ENCODE peak calls at places on chromosome 12, in nine cellular contexts. One of them, this sample, is unnamed.

GRCh38 chr12:6337958-6338406 is 3.9 kb downstream of the TNFRSF1A start:
- DNase-seq in NCI-H2081: no peak
- DNase-seq in ACHN: no peak
- DNase-seq in HEK293T: no peak
- DNase-seq in activated T-cell treated with anti-CD3 and anti-CD28 coated beads for 1 hour: no peak
- DNase-seq in IMR-90: no peak
- DNase-seq in HFFc6: no peak
- DNase-seq in T-helper 9 cell: no peak
- DNase-seq in neuronal stem cell: no peak
- DNase-seq in this sample: no peak

GRCh38 chr12:43069768-43070221 is 480.2 kb upstream of the PRICKLE1 start:
- DNase-seq in NCI-H2081: no peak
- DNase-seq in ACHN: no peak
- DNase-seq in HEK293T: no peak
- DNase-seq in activated T-cell treated with anti-CD3 and anti-CD28 coated beads for 1 hour: no peak
- DNase-seq in IMR-90: peak; percentile 12
- DNase-seq in HFFc6: no peak
- DNase-seq in T-helper 9 cell: no peak
- DNase-seq in neuronal stem cell: no peak
- DNase-seq in this sample: no peak

GRCh38 chr12:3751151-3752095 is 1.5 kb downstream of the CRACR2A start:
- DNase-seq in NCI-H2081: no peak
- DNase-seq in ACHN: no peak
- DNase-seq in HEK293T: no peak
- DNase-seq in activated T-cell treated with anti-CD3 and anti-CD28 coated beads for 1 hour: no peak
- DNase-seq in IMR-90: no peak
- DNase-seq in HFFc6: no peak
- DNase-seq in T-helper 9 cell: no peak
- DNase-seq in neuronal stem cell: no peak
- DNase-seq in this sample: no peak

GRCh38 chr12:107895966-107896365 is 121.5 kb downstream of the ASCL4 start:
- DNase-seq in NCI-H2081: no peak
- DNase-seq in ACHN: no peak
- DNase-seq in HEK293T: no peak
- DNase-seq in activated T-cell treated with anti-CD3 and anti-CD28 coated beads for 1 hour: no peak
- DNase-seq in IMR-90: no peak
- DNase-seq in HFFc6: no peak
- DNase-seq in T-helper 9 cell: no peak
- DNase-seq in neuronal stem cell: no peak
- DNase-seq in this sample: no peak

GRCh38 chr12:46471404-46471803 is 98.8 kb upstream of the SLC38A2 start:
- DNase-seq in NCI-H2081: no peak
- DNase-seq in ACHN: no peak
- DNase-seq in HEK293T: no peak
- DNase-seq in activated T-cell treated with anti-CD3 and anti-CD28 coated beads for 1 hour: no peak
- DNase-seq in IMR-90: no peak
- DNase-seq in HFFc6: no peak
- DNase-seq in T-helper 9 cell: no peak
- DNase-seq in neuronal stem cell: no peak
- DNase-seq in this sample: no peak

GRCh38 chr12:106161491-106161890 is 22.7 kb upstream of the NUAK1 start:
- DNase-seq in NCI-H2081: no peak
- DNase-seq in ACHN: no peak
- DNase-seq in HEK293T: no peak
- DNase-seq in activated T-cell treated with anti-CD3 and anti-CD28 coated beads for 1 hour: no peak
- DNase-seq in IMR-90: no peak
- DNase-seq in HFFc6: no peak
- DNase-seq in T-helper 9 cell: no peak
- DNase-seq in neuronal stem cell: no peak
- DNase-seq in this sample: no peak

GRCh38 chr12:109461846-109462766 is 15.0 kb downstream of the KCTD10 start:
- DNase-seq in NCI-H2081: no peak
- DNase-seq in ACHN: peak; percentile 83
- DNase-seq in HEK293T: no peak
- DNase-seq in activated T-cell treated with anti-CD3 and anti-CD28 coated beads for 1 hour: no peak
- DNase-seq in IMR-90: peak; percentile 95
- DNase-seq in HFFc6: peak; percentile 90
- DNase-seq in T-helper 9 cell: no peak
- DNase-seq in neuronal stem cell: no peak
- DNase-seq in this sample: peak; percentile 28

GRCh38 chr12:30754383-30754749 is 385 bp downstream of the CAPRIN2 start:
- DNase-seq in NCI-H2081: no peak
- DNase-seq in ACHN: no peak
- DNase-seq in HEK293T: no peak
- DNase-seq in activated T-cell treated with anti-CD3 and anti-CD28 coated beads for 1 hour: no peak
- DNase-seq in IMR-90: no peak
- DNase-seq in HFFc6: no peak
- DNase-seq in T-helper 9 cell: no peak
- DNase-seq in neuronal stem cell: no peak
- DNase-seq in this sample: peak; percentile 24

GRCh38 chr12:68221497-68221896 is 4.1 kb downstream of the IL26 start:
- DNase-seq in NCI-H2081: no peak
- DNase-seq in ACHN: no peak
- DNase-seq in HEK293T: no peak
- DNase-seq in activated T-cell treated with anti-CD3 and anti-CD28 coated beads for 1 hour: no peak
- DNase-seq in IMR-90: no peak
- DNase-seq in HFFc6: no peak
- DNase-seq in T-helper 9 cell: no peak
- DNase-seq in neuronal stem cell: no peak
- DNase-seq in this sample: no peak

GRCh38 chr12:55697686-55698085 is 10.0 kb downstream of the ITGA7 start:
- DNase-seq in NCI-H2081: no peak
- DNase-seq in ACHN: no peak
- DNase-seq in HEK293T: no peak
- DNase-seq in activated T-cell treated with anti-CD3 and anti-CD28 coated beads for 1 hour: no peak
- DNase-seq in IMR-90: no peak
- DNase-seq in HFFc6: no peak
- DNase-seq in T-helper 9 cell: no peak
- DNase-seq in neuronal stem cell: no peak
- DNase-seq in this sample: no peak

GRCh38 chr12:64236549-64236948 is 14.5 kb upstream of the KICS2 start:
- DNase-seq in NCI-H2081: no peak
- DNase-seq in ACHN: peak; percentile 64
- DNase-seq in HEK293T: no peak
- DNase-seq in activated T-cell treated with anti-CD3 and anti-CD28 coated beads for 1 hour: no peak
- DNase-seq in IMR-90: peak; percentile 19
- DNase-seq in HFFc6: no peak
- DNase-seq in T-helper 9 cell: no peak
- DNase-seq in neuronal stem cell: no peak
- DNase-seq in this sample: no peak

GRCh38 chr12:96063046-96063445 is 27.7 kb upstream of the LTA4H start:
- DNase-seq in NCI-H2081: peak; percentile 6
- DNase-seq in ACHN: peak; percentile 48
- DNase-seq in HEK293T: no peak
- DNase-seq in activated T-cell treated with anti-CD3 and anti-CD28 coated beads for 1 hour: no peak
- DNase-seq in IMR-90: peak; percentile 25
- DNase-seq in HFFc6: no peak
- DNase-seq in T-helper 9 cell: no peak
- DNase-seq in neuronal stem cell: no peak
- DNase-seq in this sample: no peak

GRCh38 chr12:54692353-54692752 is 44.2 kb upstream of the DCD start:
- DNase-seq in NCI-H2081: no peak
- DNase-seq in ACHN: no peak
- DNase-seq in HEK293T: no peak
- DNase-seq in activated T-cell treated with anti-CD3 and anti-CD28 coated beads for 1 hour: no peak
- DNase-seq in IMR-90: no peak
- DNase-seq in HFFc6: no peak
- DNase-seq in T-helper 9 cell: no peak
- DNase-seq in neuronal stem cell: no peak
- DNase-seq in this sample: no peak

GRCh38 chr12:110266980-110267620 is 13.9 kb upstream of the ATP2A2 start:
- DNase-seq in NCI-H2081: peak; percentile 93
- DNase-seq in ACHN: no peak
- DNase-seq in HEK293T: no peak
- DNase-seq in activated T-cell treated with anti-CD3 and anti-CD28 coated beads for 1 hour: no peak
- DNase-seq in IMR-90: peak; percentile 74
- DNase-seq in HFFc6: peak; percentile 77
- DNase-seq in T-helper 9 cell: no peak
- DNase-seq in neuronal stem cell: no peak
- DNase-seq in this sample: no peak

GRCh38 chr12:50220357-50221061 is 53.3 kb upstream of the CERS5 start:
- DNase-seq in NCI-H2081: no peak
- DNase-seq in ACHN: no peak
- DNase-seq in HEK293T: no peak
- DNase-seq in activated T-cell treated with anti-CD3 and anti-CD28 coated beads for 1 hour: no peak
- DNase-seq in IMR-90: peak; percentile 72
- DNase-seq in HFFc6: peak; percentile 48
- DNase-seq in T-helper 9 cell: no peak
- DNase-seq in neuronal stem cell: no peak
- DNase-seq in this sample: peak; percentile 45

GRCh38 chr12:26122681-26123481 is 2.0 kb downstream of the BHLHE41 start:
- DNase-seq in NCI-H2081: peak; percentile 37
- DNase-seq in ACHN: peak; percentile 84
- DNase-seq in HEK293T: peak; percentile 28
- DNase-seq in activated T-cell treated with anti-CD3 and anti-CD28 coated beads for 1 hour: no peak
- DNase-seq in IMR-90: peak; percentile 79
- DNase-seq in HFFc6: peak; percentile 68
- DNase-seq in T-helper 9 cell: no peak
- DNase-seq in neuronal stem cell: peak; percentile 54
- DNase-seq in this sample: peak; percentile 62

GRCh38 chr12:131832393-131833231 is 4.4 kb downstream of the MMP17 start:
- DNase-seq in NCI-H2081: peak; percentile 74
- DNase-seq in ACHN: peak; percentile 80
- DNase-seq in HEK293T: no peak
- DNase-seq in activated T-cell treated with anti-CD3 and anti-CD28 coated beads for 1 hour: no peak
- DNase-seq in IMR-90: peak; percentile 30
- DNase-seq in HFFc6: peak; percentile 83
- DNase-seq in T-helper 9 cell: no peak
- DNase-seq in neuronal stem cell: no peak
- DNase-seq in this sample: no peak

GRCh38 chr12:123010681-123011080 is 30.2 kb downstream of the ARL6IP4 start:
- DNase-seq in NCI-H2081: no peak
- DNase-seq in ACHN: no peak
- DNase-seq in HEK293T: no peak
- DNase-seq in activated T-cell treated with anti-CD3 and anti-CD28 coated beads for 1 hour: no peak
- DNase-seq in IMR-90: no peak
- DNase-seq in HFFc6: no peak
- DNase-seq in T-helper 9 cell: no peak
- DNase-seq in neuronal stem cell: no peak
- DNase-seq in this sample: no peak

GRCh38 chr12:53523131-53523530 is 15.8 kb upstream of the NPFF start:
- DNase-seq in NCI-H2081: no peak
- DNase-seq in ACHN: no peak
- DNase-seq in HEK293T: no peak
- DNase-seq in activated T-cell treated with anti-CD3 and anti-CD28 coated beads for 1 hour: no peak
- DNase-seq in IMR-90: peak; percentile 66
- DNase-seq in HFFc6: peak; percentile 45
- DNase-seq in T-helper 9 cell: no peak
- DNase-seq in neuronal stem cell: no peak
- DNase-seq in this sample: no peak

GRCh38 chr12:107248187-107248586 is 154.8 kb upstream of the CRY1 start:
- DNase-seq in NCI-H2081: no peak
- DNase-seq in ACHN: no peak
- DNase-seq in HEK293T: no peak
- DNase-seq in activated T-cell treated with anti-CD3 and anti-CD28 coated beads for 1 hour: no peak
- DNase-seq in IMR-90: no peak
- DNase-seq in HFFc6: no peak
- DNase-seq in T-helper 9 cell: no peak
- DNase-seq in neuronal stem cell: no peak
- DNase-seq in this sample: no peak

GRCh38 chr12:123126294-123127144 is 24.4 kb downstream of the PITPNM2 start:
- DNase-seq in NCI-H2081: no peak
- DNase-seq in ACHN: peak; percentile 99
- DNase-seq in HEK293T: no peak
- DNase-seq in activated T-cell treated with anti-CD3 and anti-CD28 coated beads for 1 hour: no peak
- DNase-seq in IMR-90: peak; percentile 98
- DNase-seq in HFFc6: peak; percentile 93
- DNase-seq in T-helper 9 cell: no peak
- DNase-seq in neuronal stem cell: no peak
- DNase-seq in this sample: no peak

GRCh38 chr12:1357171-1357570 is 237.2 kb downstream of the FBXL14 start:
- DNase-seq in NCI-H2081: no peak
- DNase-seq in ACHN: peak; percentile 42
- DNase-seq in HEK293T: no peak
- DNase-seq in activated T-cell treated with anti-CD3 and anti-CD28 coated beads for 1 hour: no peak
- DNase-seq in IMR-90: peak; percentile 60
- DNase-seq in HFFc6: peak; percentile 30
- DNase-seq in T-helper 9 cell: no peak
- DNase-seq in neuronal stem cell: no peak
- DNase-seq in this sample: no peak

GRCh38 chr12:131909596-131910219 is 15.3 kb downstream of the ULK1 start:
- DNase-seq in NCI-H2081: no peak
- DNase-seq in ACHN: no peak
- DNase-seq in HEK293T: no peak
- DNase-seq in activated T-cell treated with anti-CD3 and anti-CD28 coated beads for 1 hour: no peak
- DNase-seq in IMR-90: no peak
- DNase-seq in HFFc6: no peak
- DNase-seq in T-helper 9 cell: no peak
- DNase-seq in neuronal stem cell: no peak
- DNase-seq in this sample: no peak

GRCh38 chr12:34607520-34608195 is 585.4 kb downstream of the ALG10 start:
- DNase-seq in NCI-H2081: no peak
- DNase-seq in ACHN: no peak
- DNase-seq in HEK293T: peak; percentile 1
- DNase-seq in activated T-cell treated with anti-CD3 and anti-CD28 coated beads for 1 hour: no peak
- DNase-seq in IMR-90: no peak
- DNase-seq in HFFc6: no peak
- DNase-seq in T-helper 9 cell: no peak
- DNase-seq in neuronal stem cell: no peak
- DNase-seq in this sample: no peak

GRCh38 chr12:51056242-51056641 is 8.1 kb downstream of the LETMD1 start:
- DNase-seq in NCI-H2081: no peak
- DNase-seq in ACHN: no peak
- DNase-seq in HEK293T: no peak
- DNase-seq in activated T-cell treated with anti-CD3 and anti-CD28 coated beads for 1 hour: no peak
- DNase-seq in IMR-90: peak; percentile 54
- DNase-seq in HFFc6: peak; percentile 23
- DNase-seq in T-helper 9 cell: no peak
- DNase-seq in neuronal stem cell: no peak
- DNase-seq in this sample: no peak

GRCh38 chr12:64610660-64611429 is 550 bp downstream of the RASSF3 start:
- DNase-seq in NCI-H2081: peak; percentile 81
- DNase-seq in ACHN: peak; percentile 71
- DNase-seq in HEK293T: peak; percentile 62
- DNase-seq in activated T-cell treated with anti-CD3 and anti-CD28 coated beads for 1 hour: peak; percentile 54
- DNase-seq in IMR-90: peak; percentile 50
- DNase-seq in HFFc6: peak; percentile 39
- DNase-seq in T-helper 9 cell: peak; percentile 59
- DNase-seq in neuronal stem cell: peak; percentile 51
- DNase-seq in this sample: peak; percentile 51

GRCh38 chr12:30169839-30170591 is 386.3 kb upstream of the TMTC1 start:
- DNase-seq in NCI-H2081: no peak
- DNase-seq in ACHN: no peak
- DNase-seq in HEK293T: no peak
- DNase-seq in activated T-cell treated with anti-CD3 and anti-CD28 coated beads for 1 hour: no peak
- DNase-seq in IMR-90: no peak
- DNase-seq in HFFc6: no peak
- DNase-seq in T-helper 9 cell: no peak
- DNase-seq in neuronal stem cell: no peak
- DNase-seq in this sample: no peak

GRCh38 chr12:64813733-64814132 is 10.7 kb upstream of the TBC1D30 start:
- DNase-seq in NCI-H2081: peak; percentile 18
- DNase-seq in ACHN: no peak
- DNase-seq in HEK293T: no peak
- DNase-seq in activated T-cell treated with anti-CD3 and anti-CD28 coated beads for 1 hour: no peak
- DNase-seq in IMR-90: no peak
- DNase-seq in HFFc6: no peak
- DNase-seq in T-helper 9 cell: no peak
- DNase-seq in neuronal stem cell: no peak
- DNase-seq in this sample: no peak

This sample was measured in HuH-7.